ENCODE peak calls at places on chromosomes 2 and 18, in six cellular contexts. L is RCC 7860, A is Right ventricle myocardium superior, P is nucleus accumbens, C is activated T-cell treated with anti-CD3 and anti-CD28 coated beads for 1 hour, W is GM12865. V is an unnamed sample.

GRCh38 chr2:158936978-158937377 is 31.5 kb upstream of the TANC1 start:
- DNase-seq in W (no peak), L (peak), C (no peak), P (no peak), A (no peak), V (no peak)

GRCh38 chr2:135246856-135247255 is 194.8 kb downstream of the RAB3GAP1 start:
- DNase-seq in P (no peak), L (no peak), C (no peak), W (no peak), A (no peak), V (no peak)

GRCh38 chr18:13422541-13423147 is 204.1 kb downstream of the LDLRAD4 start:
- DNase-seq in W (no peak), C (no peak), A (no peak), P (no peak), L (no peak), V (peak)

GRCh38 chr2:26752636-26753035 is 11.4 kb upstream of the SLC35F6 start:
- DNase-seq in L (no peak), A (no peak), W (no peak), C (no peak), P (no peak), V (no peak)

GRCh38 chr2:134225173-134225572 is 28.7 kb upstream of the MGAT5 start:
- DNase-seq in C (no peak), P (no peak), L (no peak), A (no peak), W (no peak), V (no peak)

GRCh38 chr2:174971868-174972781 is 33.1 kb downstream of the CHN1 start:
- DNase-seq in L (peak), P (no peak), C (no peak), A (no peak), W (no peak), V (no peak)

GRCh38 chr2:65212619-65213018 is 15.0 kb upstream of the ACTR2 start:
- DNase-seq in L (no peak), A (no peak), C (no peak), W (no peak), P (no peak), V (no peak)

GRCh38 chr2:60533114-60534033 is 20.1 kb downstream of the BCL11A start:
- DNase-seq in C (no peak), L (no peak), W (no peak), P (no peak), A (no peak), V (no peak)

GRCh38 chr2:219274392-219274921 is 4.7 kb upstream of the DNAJB2 start:
- DNase-seq in P (no peak), L (peak), W (no peak), C (no peak), A (no peak), V (no peak)

GRCh38 chr2:37893327-37893726 is 31.8 kb upstream of the RMDN2 start:
- DNase-seq in L (no peak), W (no peak), A (no peak), C (no peak), P (no peak), V (no peak)

GRCh38 chr18:48663931-48664847 is 125.4 kb downstream of the CTIF start:
- DNase-seq in A (peak), P (peak), L (no peak), W (peak), C (peak), V (peak)

GRCh38 chr2:190535586-190535985 is 1.1 kb upstream of the NEMP2 start:
- DNase-seq in C (no peak), L (no peak), A (no peak), W (no peak), P (no peak), V (no peak)

GRCh38 chr2:10721344-10722251 is at the start of gene ATP6V1C2:
- DNase-seq in C (no peak), P (no peak), A (no peak), W (peak), L (no peak), V (no peak)

GRCh38 chr2:153068067-153068466 is 349.6 kb downstream of the ARL6IP6 start:
- DNase-seq in L (no peak), A (no peak), P (no peak), C (no peak), W (no peak), V (no peak)

GRCh38 chr2:30230479-30230854 is 867 bp upstream of the LBH start:
- DNase-seq in W (no peak), A (peak), L (no peak), P (no peak), C (no peak), V (no peak)

GRCh38 chr2:74373985-74374384 is 6.1 kb downstream of the DCTN1 start:
- DNase-seq in W (no peak), A (no peak), L (no peak), C (no peak), P (no peak), V (no peak)

GRCh38 chr2:165455940-165456479 is 13.5 kb upstream of the CSRNP3 start:
- DNase-seq in A (no peak), C (no peak), P (no peak), W (no peak), L (no peak), V (no peak)

V was measured in putamen.